ENCODE peak calls at places on chromosomes 1 and 21, in four cellular contexts. I is GM12891, H is K562, M is GM12878. X is an unnamed sample.

GRCh38 chr21:25717491-25718139 is 17.1 kb downstream of the ATP5PF start:
- DNase-seq in I (no peak), H (peak; percentile 67), M (no peak), X (no peak)

GRCh38 chr1:16073490-16074104 is at the start of gene FAM131C:
- DNase-seq in I (peak; percentile 84), M (no peak), H (peak; percentile 80), X (no peak)

GRCh38 chr1:204295666-204296065 is 64.1 kb downstream of the PLEKHA6 start:
- DNase-seq in I (no peak), M (no peak), H (no peak), X (peak; percentile 41)

GRCh38 chr1:31755197-31755611 is 8.9 kb downstream of the ADGRB2 start:
- DNase-seq in H (no peak), I (no peak), M (no peak), X (no peak)

GRCh38 chr1:94668528-94668927 is 127.0 kb upstream of the F3 start:
- DNase-seq in H (no peak), M (no peak), I (no peak), X (no peak)

GRCh38 chr1:31834501-31834900 is 18.7 kb upstream of the SPOCD1 start:
- DNase-seq in H (no peak), M (no peak), I (no peak), X (no peak)

GRCh38 chr1:218025454-218025853 is 259.6 kb upstream of the RRP15 start:
- DNase-seq in H (no peak), M (no peak), I (no peak), X (no peak)

GRCh38 chr1:182315157-182315556 is 76.4 kb downstream of the GLUL start:
- DNase-seq in M (no peak), I (no peak), H (peak; percentile 33), X (no peak)

GRCh38 chr1:240582953-240583352 is 29.0 kb downstream of the GREM2 start:
- DNase-seq in H (no peak), I (no peak), M (no peak), X (no peak)

GRCh38 chr1:19054216-19054615 is 97.7 kb upstream of the IFFO2 start:
- DNase-seq in M (no peak), I (no peak), H (no peak), X (no peak)
- TF ChIP-seq SPI1 in M (no peak), I (no peak), H (no peak), X (no peak)

GRCh38 chr1:180167721-180168467 is 13.2 kb downstream of the QSOX1 start:
- DNase-seq in M (no peak), H (no peak), I (no peak), X (no peak)
- TF ChIP-seq SPI1 in M (no peak), H (no peak), I (no peak), X (no peak)

GRCh38 chr21:42570362-42570761 is 56.7 kb downstream of the SLC37A1 start:
- DNase-seq in M (no peak), H (no peak), I (no peak), X (no peak)

GRCh38 chr21:42570841-42571387 is 57.3 kb downstream of the SLC37A1 start:
- DNase-seq in H (no peak), I (no peak), M (no peak), X (no peak)

GRCh38 chr21:42568834-42569731 is 55.4 kb downstream of the SLC37A1 start:
- DNase-seq in M (no peak), I (no peak), H (no peak), X (no peak)

GRCh38 chr21:42568377-42568776 is 54.7 kb downstream of the SLC37A1 start:
- DNase-seq in H (no peak), I (no peak), M (no peak), X (no peak)

DNA sequence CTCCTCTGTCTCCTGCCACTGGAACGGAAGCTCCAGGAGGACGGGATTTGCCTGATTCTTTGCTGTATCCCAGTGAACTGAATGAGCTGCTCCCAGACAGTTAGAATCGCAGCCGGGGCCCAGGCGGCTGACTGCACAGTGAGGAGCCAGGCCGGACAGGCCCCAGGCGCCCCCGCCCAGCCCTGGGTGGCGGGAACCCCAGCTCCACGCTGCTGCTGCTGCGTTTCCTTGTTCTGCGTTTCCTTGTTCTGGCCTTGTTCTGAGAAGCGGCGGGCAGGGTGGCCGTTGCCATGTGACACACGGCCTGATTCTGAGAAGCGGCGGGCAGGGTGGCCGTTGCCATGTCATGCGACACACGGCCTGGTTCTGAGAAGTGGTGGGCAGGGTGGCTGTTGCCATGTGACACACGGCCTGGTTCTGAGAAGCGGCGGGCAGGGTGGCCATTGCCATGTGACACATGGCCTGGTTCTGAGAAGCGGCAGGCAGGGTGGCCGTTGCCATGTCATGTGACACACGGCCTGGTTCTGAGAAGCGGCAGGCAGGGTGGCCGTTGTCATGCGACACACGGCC is 56.2 kb downstream of the SLC37A1 start:
- DNase-seq in M (no peak), I (no peak), H (no peak), X (no peak)
- TF ChIP-seq SPI1 in M (no peak), I (no peak), H (no peak), X (no peak)

DNA sequence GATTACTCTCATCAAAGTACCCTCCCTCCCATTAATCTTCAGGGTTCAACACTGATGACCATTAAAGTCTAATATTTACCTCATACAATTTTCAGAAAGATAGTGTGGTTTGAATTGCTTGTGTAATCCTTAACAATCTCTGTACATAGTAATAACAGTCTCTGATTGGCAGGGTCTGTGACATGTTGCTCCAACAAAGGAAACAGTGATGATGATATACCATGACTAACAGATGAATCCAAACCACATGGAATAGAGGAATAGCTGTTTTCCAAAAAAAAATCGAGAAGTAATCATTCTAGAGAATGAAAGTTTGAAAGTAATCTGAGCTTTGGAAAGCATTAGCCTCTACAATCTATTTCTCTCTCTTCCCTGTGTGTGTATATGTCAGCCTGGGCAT is 610.1 kb upstream of the NEGR1 start:
- DNase-seq in I (no peak), M (no peak), H (no peak), X (no peak)
- TF ChIP-seq SPI1 in I (no peak), M (no peak), H (no peak), X (no peak)

GRCh38 chr1:23814016-23814415 is 11.2 kb downstream of the HMGCL start:
- DNase-seq in M (no peak), I (no peak), H (no peak), X (no peak)

GRCh38 chr1:23807453-23807852 is 6.9 kb upstream of the GALE start:
- DNase-seq in H (no peak), I (no peak), M (no peak), X (peak; percentile 74)

GRCh38 chr1:23816361-23816760 is 8.9 kb downstream of the HMGCL start:
- DNase-seq in I (no peak), H (no peak), M (no peak), X (no peak)

GRCh38 chr1:23809751-23810171 is 9.2 kb upstream of the GALE start:
- DNase-seq in H (peak; percentile 89), I (peak; percentile 77), M (peak; percentile 34), X (peak; percentile 71)

GRCh38 chr1:23810818-23811420 is 10.4 kb upstream of the GALE start:
- DNase-seq in H (peak; percentile 80), I (no peak), M (peak; percentile 59), X (peak; percentile 81)
- TF ChIP-seq SPI1 in H (peak; percentile 68), I (peak; percentile 46), M (peak; percentile 40), X (peak; percentile 79)